ENCODE peak calls at places on chromosomes 4 and X, in five cellular contexts. I, Z, W, M and E are unnamed samples.

GRCh38 chrX:16970977-16971376 is 24.5 kb downstream of the REPS2 start:
- DNase-seq in I (no peak), Z (peak; percentile 30), W (no peak), M (no peak), E (no peak)

GRCh38 chr4:1234296-1234695 is 14.6 kb downstream of the CTBP1 start:
- DNase-seq in I (no peak), Z (peak; percentile 12), W (peak; percentile 65), M (no peak), E (no peak)

GRCh38 chr4:3291411-3291968 is 1.3 kb upstream of the RGS12 start:
- DNase-seq in I (no peak), Z (no peak), W (no peak), M (no peak), E (no peak)

GRCh38 chr4:184362338-184362737 is 112.0 kb downstream of the IRF2 start:
- DNase-seq in I (no peak), Z (no peak), W (no peak), M (no peak), E (no peak)

GRCh38 chr4:101104264-101105052 is 242.9 kb downstream of the PPP3CA start:
- DNase-seq in I (no peak), Z (peak; percentile 18), W (no peak), M (no peak), E (no peak)

GRCh38 chr4:92615049-92615448 is 311.3 kb downstream of the GRID2 start:
- DNase-seq in I (no peak), Z (no peak), W (no peak), M (no peak), E (no peak)

GRCh38 chr4:137768881-137769280 is 236.6 kb upstream of the PCDH18 start:
- DNase-seq in I (no peak), Z (peak; percentile 5), W (no peak), M (no peak), E (no peak)

GRCh38 chr4:85720736-85721135 is 245.8 kb downstream of the ARHGAP24 start:
- DNase-seq in I (no peak), Z (peak; percentile 23), W (no peak), M (peak; percentile 17), E (no peak)

GRCh38 chr4:139692300-139693012 is 26.8 kb downstream of the MGST2 start:
- DNase-seq in I (no peak), Z (no peak), W (no peak), M (no peak), E (no peak)

GRCh38 chr4:80054375-80054774 is 18.7 kb downstream of the ANTXR2 start:
- DNase-seq in I (no peak), Z (no peak), W (no peak), M (no peak), E (no peak)

GRCh38 chr4:80045831-80046230 is 27.2 kb downstream of the ANTXR2 start:
- DNase-seq in I (no peak), Z (peak; percentile 76), W (no peak), M (no peak), E (no peak)

GRCh38 chr4:80053140-80053910 is 19.7 kb downstream of the ANTXR2 start:
- DNase-seq in I (no peak), Z (no peak), W (no peak), M (no peak), E (no peak)

GRCh38 chr4:80049813-80050534 is 23.1 kb downstream of the ANTXR2 start:
- DNase-seq in I (peak; percentile 80), Z (no peak), W (no peak), M (no peak), E (no peak)

DNA sequence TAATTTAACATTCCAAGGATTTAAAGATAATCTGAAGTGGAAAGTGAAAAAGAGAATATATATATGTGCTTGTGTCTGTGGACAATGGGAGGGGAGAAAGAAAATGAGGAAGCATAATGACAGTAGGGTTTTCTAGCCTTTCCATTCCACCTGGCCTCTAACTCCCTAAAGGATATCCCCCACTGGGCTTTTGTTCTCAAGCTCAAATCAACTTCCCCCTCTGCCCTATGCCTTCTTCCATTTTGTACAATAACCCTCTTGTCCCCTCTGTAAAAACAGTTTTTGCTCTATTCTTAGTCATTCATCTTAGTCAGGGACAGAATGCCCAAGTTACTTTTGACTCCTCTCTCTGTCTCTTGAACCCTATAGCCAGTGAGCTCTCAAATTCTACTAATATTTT is 23.6 kb downstream of the ANTXR2 start:
- DNase-seq in I (no peak), Z (no peak), W (no peak), M (no peak), E (no peak)
- TF ChIP-seq POLR2A in I (no peak), Z (no peak), W (no peak), M (no peak), E (no peak)

GRCh38 chrX:19660604-19661003 is 145.3 kb upstream of the MAP3K15 start:
- DNase-seq in I (no peak), Z (no peak), W (no peak), M (no peak), E (no peak)

GRCh38 chrX:19659929-19660328 is 144.6 kb upstream of the MAP3K15 start:
- DNase-seq in I (no peak), Z (no peak), W (no peak), M (no peak), E (no peak)

GRCh38 chrX:19655032-19655431 is 139.7 kb upstream of the MAP3K15 start:
- DNase-seq in I (no peak), Z (no peak), W (no peak), M (no peak), E (no peak)

GRCh38 chrX:19661977-19662376 is 146.7 kb upstream of the MAP3K15 start:
- DNase-seq in I (no peak), Z (peak; percentile 50), W (no peak), M (no peak), E (no peak)

DNA sequence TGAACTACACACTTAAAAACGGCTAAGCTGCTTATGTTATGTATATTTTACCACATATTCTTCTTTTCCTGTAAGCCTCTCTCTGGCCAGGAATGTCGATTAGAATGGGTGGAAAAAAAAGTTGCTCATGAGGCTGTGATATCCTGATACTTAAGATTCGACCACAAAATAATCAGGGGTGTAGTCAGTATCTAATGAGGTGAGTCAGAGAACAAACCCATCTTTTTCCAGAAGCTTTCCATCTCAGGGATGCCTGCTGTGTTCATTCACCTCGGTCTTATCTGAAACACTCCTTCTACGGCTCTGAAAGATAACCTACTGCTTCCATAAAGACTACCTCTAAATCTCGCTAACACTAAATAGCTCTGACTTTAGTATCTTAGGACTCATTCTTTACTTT is 142.7 kb upstream of the MAP3K15 start:
- DNase-seq in I (no peak), Z (peak; percentile 49), W (no peak), M (no peak), E (no peak)
- H3K4me3 ChIP-seq in I (no peak overlapping the region), Z (no peak overlapping the region), W (no peak overlapping the region), M (no peak overlapping the region), E (no peak overlapping the region)

GRCh38 chrX:7074135-7074907 is 73.2 kb upstream of the STS start:
- DNase-seq in I (no peak), Z (no peak), W (no peak), M (no peak), E (no peak)
- H3K27ac ChIP-seq in I (no peak overlapping the region), Z (no peak overlapping the region), W (no peak overlapping the region), M (no peak overlapping the region), E (no peak overlapping the region)

GRCh38 chr4:165326831-165327210 is 648 bp upstream of the MSMO1 start:
- DNase-seq in I (no peak), Z (peak; percentile 9), W (no peak), M (peak; percentile 14), E (peak; percentile 77)
- TF ChIP-seq POLR2A in I (no peak), Z (no peak), W (no peak), M (no peak), E (no peak)

DNA sequence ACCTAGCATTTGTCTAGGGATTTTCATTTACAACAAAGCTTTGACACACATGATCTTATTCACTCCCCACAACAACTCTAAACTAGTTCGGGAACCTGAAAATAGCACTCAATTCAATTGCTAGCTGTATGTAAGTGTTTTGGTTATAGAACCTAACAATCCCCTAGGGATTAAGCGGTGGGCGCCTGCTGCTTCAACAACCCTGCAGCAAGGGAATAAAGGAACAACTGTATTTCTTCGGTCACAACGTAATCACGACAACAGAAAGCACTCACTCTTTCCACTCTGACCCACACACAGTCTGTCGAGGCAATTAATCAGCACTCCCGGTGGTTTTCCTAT is 674 bp upstream of the DIAPH2 start:
- DNase-seq in I (no peak), Z (no peak), W (no peak), M (no peak), E (no peak)
- H3K4me3 ChIP-seq in I (peak overlapping the region; percentile 52), Z (peak overlapping the region; percentile 70), W (peak overlapping the region; percentile 70), M (peak overlapping the region; percentile 87), E (peak overlapping the region; percentile 76)

DNA sequence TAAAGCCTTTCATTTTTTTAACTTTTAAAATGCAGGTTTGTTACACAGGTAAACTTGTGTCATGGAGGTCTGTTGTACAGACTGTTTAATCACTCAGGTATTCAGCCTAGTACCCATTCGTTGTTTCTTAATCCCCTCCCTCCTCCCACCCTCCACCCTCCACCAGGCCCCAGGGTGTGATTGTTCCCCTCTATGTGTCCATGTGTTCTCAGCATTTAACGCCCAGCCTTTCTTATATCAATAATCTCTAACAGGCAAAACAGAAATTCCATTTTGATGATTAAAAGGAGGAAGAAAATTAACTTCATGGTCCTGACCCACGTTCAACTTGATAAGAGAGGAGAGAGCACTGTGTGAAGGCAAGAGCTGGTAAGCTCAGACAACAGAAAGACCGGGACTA is 75.1 kb downstream of the TSPAN5 start:
- DNase-seq in I (no peak), Z (no peak), W (no peak), M (no peak), E (no peak)
- H3K27ac ChIP-seq in I (no peak overlapping the region), Z (no peak overlapping the region), W (no peak overlapping the region), M (no peak overlapping the region), E (no peak overlapping the region)

GRCh38 chr4:186726150-186726439 is 2.4 kb upstream of the FAT1 start:
- DNase-seq in I (no peak), Z (no peak), W (no peak), M (peak; percentile 18), E (no peak)

GRCh38 chr4:186727977-186728519 is 4.4 kb upstream of the FAT1 start:
- DNase-seq in I (no peak), Z (no peak), W (no peak), M (no peak), E (no peak)

GRCh38 chr4:186727149-186727976 is 3.7 kb upstream of the FAT1 start:
- DNase-seq in I (no peak), Z (peak; percentile 47), W (no peak), M (no peak), E (no peak)

GRCh38 chr4:186725422-186726149 is 1.9 kb upstream of the FAT1 start:
- DNase-seq in I (peak; percentile 84), Z (peak; percentile 88), W (peak; percentile 76), M (peak; percentile 72), E (peak; percentile 90)

GRCh38 chr4:186726440-186727148 is 2.9 kb upstream of the FAT1 start:
- DNase-seq in I (peak; percentile 53), Z (peak; percentile 80), W (peak; percentile 82), M (peak; percentile 53), E (peak; percentile 81)
- TF ChIP-seq POLR2A in I (peak; percentile 75), Z (peak; percentile 91), W (no peak), M (peak; percentile 82), E (peak; percentile 45)

GRCh38 chrX:55996649-55997048 is 235.5 kb upstream of the KLF8 start:
- DNase-seq in I (no peak), Z (no peak), W (no peak), M (no peak), E (no peak)

GRCh38 chrX:56000729-56001128 is 231.4 kb upstream of the KLF8 start:
- DNase-seq in I (no peak), Z (no peak), W (no peak), M (no peak), E (no peak)

DNA sequence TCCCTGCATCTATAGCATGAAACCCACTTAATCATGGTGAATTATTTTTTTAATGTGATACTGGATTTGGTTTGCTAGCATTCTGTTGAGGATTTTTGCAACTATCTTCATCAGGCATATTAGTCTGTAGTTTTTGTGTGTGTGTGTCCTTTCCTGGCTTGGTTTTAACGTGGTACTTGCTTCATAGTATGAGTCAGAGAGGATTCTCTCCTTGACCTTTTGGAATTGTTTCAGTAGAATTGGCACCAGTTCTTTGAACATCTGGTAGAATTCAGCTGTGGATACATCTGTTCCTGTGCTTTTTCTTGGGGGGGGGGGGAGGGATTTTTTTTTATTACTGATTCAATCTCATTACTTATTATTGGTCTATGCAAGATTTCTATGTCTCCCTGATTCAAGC is 232.0 kb upstream of the KLF8 start:
- DNase-seq in I (peak; percentile 14), Z (no peak), W (no peak), M (no peak), E (no peak)
- H3K4me3 ChIP-seq in I (no peak overlapping the region), Z (no peak overlapping the region), W (no peak overlapping the region), M (no peak overlapping the region), E (no peak overlapping the region)